ENCODE peak calls at places on chromosomes 6 and 20, in six cellular contexts. E is mammary epithelial cell, X is right lobe of liver, N is HCT116, H is gastrocnemius medialis, Z is heart right ventricle. O is an unnamed sample.

GRCh38 chr6:127966616-127967015 is 65.8 kb upstream of the THEMIS start:
- DNase-seq in E (no peak), X (no peak), N (no peak), H (no peak), Z (no peak), O (no peak)

GRCh38 chr6:110547266-110547964 is 71.0 kb upstream of the SLC22A16 start:
- DNase-seq in E (peak), X (no peak), N (peak), H (no peak), Z (no peak), O (no peak)

GRCh38 chr20:4154958-4155411 is 139.6 kb upstream of the RNF24 start:
- DNase-seq in E (no peak), X (no peak), N (no peak), H (no peak), Z (no peak), O (no peak)

GRCh38 chr6:10411131-10411914 is 3.6 kb downstream of the TFAP2A start:
- DNase-seq in E (peak), X (no peak), N (no peak), H (no peak), Z (no peak), O (no peak)

GRCh38 chr20:40683221-40683893 is 5.7 kb downstream of the MAFB start:
- DNase-seq in E (peak), X (peak), N (no peak), H (no peak), Z (peak), O (no peak)

GRCh38 chr6:134123666-134124208 is 71.3 kb upstream of the SLC2A12 start:
- DNase-seq in E (peak), X (no peak), N (peak), H (no peak), Z (no peak), O (no peak)

GRCh38 chr6:43746071-43746470 is 23.9 kb upstream of the VEGFA start:
- DNase-seq in E (no peak), X (no peak), N (no peak), H (no peak), Z (no peak), O (no peak)

GRCh38 chr6:11586574-11586973 is 49.0 kb downstream of the TMEM170B start:
- DNase-seq in E (peak), X (no peak), N (no peak), H (no peak), Z (no peak), O (no peak)

GRCh38 chr20:8646716-8647115 is 422.2 kb upstream of the PLCB4 start:
- DNase-seq in E (peak), X (no peak), N (no peak), H (no peak), Z (no peak), O (no peak)

GRCh38 chr6:166462461-166463135 is 79.9 kb upstream of the MPC1 start:
- DNase-seq in E (no peak), X (no peak), N (no peak), H (no peak), Z (no peak), O (no peak)

GRCh38 chr20:58306421-58307261 is 2.9 kb upstream of the RAB22A start:
- DNase-seq in E (peak), X (no peak), N (no peak), H (no peak), Z (no peak), O (no peak)

GRCh38 chr6:132365319-132365907 is 35.9 kb downstream of the MOXD1 start:
- DNase-seq in E (no peak), X (no peak), N (no peak), H (no peak), Z (no peak), O (no peak)

GRCh38 chr6:139054001-139054400 is 25.5 kb downstream of the ABRACL start:
- DNase-seq in E (no peak), X (no peak), N (no peak), H (no peak), Z (no peak), O (no peak)

GRCh38 chr20:53738039-53738944 is 144.7 kb upstream of the ZNF217 start:
- DNase-seq in E (peak), X (peak), N (no peak), H (peak), Z (peak), O (no peak)

GRCh38 chr6:37783025-37783825 is 36.3 kb upstream of the ZFAND3 start:
- DNase-seq in E (no peak), X (no peak), N (no peak), H (no peak), Z (no peak), O (no peak)

GRCh38 chr20:36421641-36422040 is 115.5 kb downstream of the DLGAP4 start:
- DNase-seq in E (peak), X (no peak), N (no peak), H (no peak), Z (no peak), O (no peak)

GRCh38 chr6:35425284-35425683 is 26.9 kb upstream of the FANCE start:
- DNase-seq in E (peak), X (no peak), N (no peak), H (no peak), Z (no peak), O (no peak)

GRCh38 chr6:74431873-74432272 is 735.9 kb downstream of the CD109 start:
- DNase-seq in E (no peak), X (no peak), N (no peak), H (no peak), Z (no peak), O (no peak)

GRCh38 chr6:111841822-111842221 is 31.4 kb downstream of the FYN start:
- DNase-seq in E (no peak), X (no peak), N (no peak), H (no peak), Z (no peak), O (no peak)

GRCh38 chr6:157991067-157991432 is 9.4 kb downstream of the SYNJ2 start:
- DNase-seq in E (no peak), X (no peak), N (no peak), H (no peak), Z (no peak), O (no peak)

GRCh38 chr6:108557494-108558371 is 3.0 kb upstream of the FOXO3 start:
- DNase-seq in E (peak), X (peak), N (no peak), H (peak), Z (peak), O (peak)
- TF ChIP-seq CTCF in E (no peak), X (peak), N (no peak), H (peak), Z (peak), O (no peak)

DNA sequence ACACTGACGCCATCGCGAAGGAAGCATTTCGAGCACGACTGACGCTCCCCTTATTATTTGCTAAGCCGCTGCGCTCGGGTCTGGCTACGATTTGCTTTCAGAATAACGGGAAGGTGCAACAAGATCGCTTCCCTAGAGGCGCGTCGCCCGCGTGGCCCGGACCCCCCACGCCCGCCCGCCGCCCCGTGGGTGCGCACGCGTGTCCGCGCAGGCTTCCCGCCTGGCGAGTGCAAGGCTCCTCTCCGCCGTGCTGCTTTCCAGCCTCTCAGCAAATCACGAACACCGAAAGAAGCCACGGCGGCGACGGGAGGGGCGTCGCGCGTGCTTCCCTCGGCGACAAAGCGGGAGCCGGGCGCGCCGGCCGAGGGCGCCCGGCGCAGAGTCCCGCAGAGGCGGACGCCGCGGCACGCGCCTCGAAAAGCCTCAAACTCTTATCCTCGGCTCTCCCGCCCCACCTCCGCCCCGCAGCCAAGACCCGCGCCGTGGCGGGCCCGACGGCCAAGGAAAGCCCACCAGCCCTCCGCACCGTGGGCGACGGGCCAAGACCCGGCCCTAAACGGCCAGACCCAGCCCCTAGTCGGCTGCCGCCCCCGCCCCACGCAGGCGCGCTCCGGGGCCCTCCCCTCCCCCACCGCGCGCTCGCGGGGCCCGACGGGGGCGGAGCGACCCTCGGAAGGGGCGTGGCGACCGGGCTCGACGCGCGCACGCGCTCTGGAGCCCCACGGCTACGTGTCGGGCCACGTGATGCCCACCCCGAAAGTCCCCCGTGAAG is 987 bp upstream of the QKI start:
- DNase-seq in E (peak), X (peak), N (peak), H (peak), Z (peak), O (peak)
- H3K4me3 ChIP-seq in E (peak), X (peak), N (no peak), H (peak), Z (peak), O (peak)

GRCh38 chr20:11755071-11755881 is 162.4 kb upstream of the BTBD3 start:
- DNase-seq in E (no peak), X (no peak), N (no peak), H (no peak), Z (no peak), O (no peak)
- H3K27ac ChIP-seq in E (no peak), X (no peak), N (no peak), H (no peak), Z (no peak), O (no peak)

GRCh38 chr6:160029525-160029924 is 60.6 kb downstream of the IGF2R start:
- DNase-seq in E (no peak), X (no peak), N (no peak), H (no peak), Z (no peak), O (no peak)
- TF ChIP-seq CTCF in E (no peak), X (no peak), N (no peak), H (no peak), Z (no peak), O (no peak)